ENCODE peak calls at places on chromosomes 13 and 19, in ten cellular contexts. One of them, this sample, is unnamed. For H3K4me1, the result is how much of the 10 kb centered on the place peaks cover.

GRCh38 chr13:35826626-35827254 is 304.4 kb downstream of the DCLK1 start:
- DNase-seq in spleen: no peak
- DNase-seq in GM23338: peak
- DNase-seq in stomach: no peak
- DNase-seq in HepG2: no peak
- DNase-seq in suprapubic skin: no peak
- DNase-seq in K562: peak
- DNase-seq in HCT116: peak
- DNase-seq in transverse colon: no peak
- DNase-seq in sigmoid colon: no peak
- DNase-seq in this sample: no peak

GRCh38 chr19:39982883-39983282 is 11.9 kb downstream of the PSMC4 start:
- DNase-seq in stomach: no peak
- DNase-seq in suprapubic skin: no peak
- DNase-seq in HCT116: no peak
- DNase-seq in GM23338: no peak
- DNase-seq in transverse colon: no peak
- DNase-seq in sigmoid colon: no peak
- DNase-seq in K562: no peak
- DNase-seq in HepG2: no peak
- DNase-seq in spleen: no peak
- DNase-seq in this sample: no peak

GRCh38 chr19:29171525-29171924 is 41.4 kb downstream of the UQCRFS1 start:
- DNase-seq in spleen: no peak
- DNase-seq in HCT116: no peak
- DNase-seq in suprapubic skin: no peak
- DNase-seq in stomach: no peak
- DNase-seq in GM23338: no peak
- DNase-seq in HepG2: no peak
- DNase-seq in K562: no peak
- DNase-seq in sigmoid colon: no peak
- DNase-seq in transverse colon: no peak
- DNase-seq in this sample: no peak

GRCh38 chr13:55483626-55484158 is 1657.0 kb upstream of the PRR20A start:
- DNase-seq in spleen: no peak
- DNase-seq in HCT116: no peak
- DNase-seq in transverse colon: no peak
- DNase-seq in suprapubic skin: no peak
- DNase-seq in HepG2: no peak
- DNase-seq in K562: no peak
- DNase-seq in sigmoid colon: no peak
- DNase-seq in stomach: no peak
- DNase-seq in GM23338: no peak
- DNase-seq in this sample: no peak

GRCh38 chr19:15330801-15331418 is 1.4 kb downstream of the BRD4 start:
- DNase-seq in transverse colon: peak
- DNase-seq in HCT116: no peak
- DNase-seq in spleen: no peak
- DNase-seq in HepG2: no peak
- DNase-seq in GM23338: peak
- DNase-seq in stomach: no peak
- DNase-seq in sigmoid colon: no peak
- DNase-seq in K562: peak
- DNase-seq in suprapubic skin: no peak
- DNase-seq in this sample: no peak

GRCh38 chr19:35344511-35345031 is 3.1 kb upstream of the FFAR1 start:
- DNase-seq in sigmoid colon: peak
- DNase-seq in HepG2: no peak
- DNase-seq in transverse colon: no peak
- DNase-seq in spleen: peak
- DNase-seq in HCT116: no peak
- DNase-seq in GM23338: no peak
- DNase-seq in suprapubic skin: peak
- DNase-seq in stomach: no peak
- DNase-seq in K562: no peak
- DNase-seq in this sample: peak

GRCh38 chr13:103140001-103140671 is 73.9 kb upstream of the SLC10A2 start:
- DNase-seq in HCT116: peak
- DNase-seq in spleen: no peak
- DNase-seq in sigmoid colon: no peak
- DNase-seq in suprapubic skin: no peak
- DNase-seq in GM23338: peak
- DNase-seq in HepG2: peak
- DNase-seq in stomach: no peak
- DNase-seq in K562: peak
- DNase-seq in transverse colon: no peak
- DNase-seq in this sample: no peak

GRCh38 chr19:44807652-44808462 is 1.0 kb upstream of the BCAM start:
- DNase-seq in stomach: peak
- DNase-seq in sigmoid colon: no peak
- DNase-seq in suprapubic skin: no peak
- DNase-seq in HepG2: peak
- DNase-seq in transverse colon: peak
- DNase-seq in spleen: no peak
- DNase-seq in GM23338: peak
- DNase-seq in HCT116: peak
- DNase-seq in K562: peak
- DNase-seq in this sample: no peak

GRCh38 chr13:101594936-101595335 is 142.5 kb downstream of the ITGBL1 start:
- DNase-seq in sigmoid colon: no peak
- DNase-seq in HCT116: no peak
- DNase-seq in stomach: no peak
- DNase-seq in K562: no peak
- DNase-seq in spleen: no peak
- DNase-seq in GM23338: no peak
- DNase-seq in suprapubic skin: no peak
- DNase-seq in HepG2: no peak
- DNase-seq in transverse colon: no peak
- DNase-seq in this sample: no peak

GRCh38 chr13:33276581-33276980 is 9.0 kb downstream of the STARD13 start:
- DNase-seq in HCT116: no peak
- DNase-seq in transverse colon: no peak
- DNase-seq in sigmoid colon: no peak
- DNase-seq in suprapubic skin: no peak
- DNase-seq in K562: no peak
- DNase-seq in GM23338: peak
- DNase-seq in spleen: no peak
- DNase-seq in HepG2: no peak
- DNase-seq in stomach: no peak
- DNase-seq in this sample: no peak

GRCh38 chr19:53538378-53539109 is 599 bp downstream of the ZNF331 start:
- DNase-seq in sigmoid colon: no peak
- DNase-seq in suprapubic skin: no peak
- DNase-seq in K562: no peak
- DNase-seq in transverse colon: no peak
- DNase-seq in HepG2: no peak
- DNase-seq in spleen: no peak
- DNase-seq in stomach: no peak
- DNase-seq in GM23338: peak
- DNase-seq in HCT116: no peak
- DNase-seq in this sample: no peak
- H3K27ac ChIP-seq in sigmoid colon: peak
- H3K27ac ChIP-seq in suprapubic skin: peak
- H3K27ac ChIP-seq in K562: no peak
- H3K27ac ChIP-seq in transverse colon: peak
- H3K27ac ChIP-seq in HepG2: peak
- H3K27ac ChIP-seq in spleen: peak
- H3K27ac ChIP-seq in stomach: peak
- H3K27ac ChIP-seq in GM23338: no peak
- H3K27ac ChIP-seq in HCT116: no peak
- H3K27ac ChIP-seq in this sample: peak

DNA sequence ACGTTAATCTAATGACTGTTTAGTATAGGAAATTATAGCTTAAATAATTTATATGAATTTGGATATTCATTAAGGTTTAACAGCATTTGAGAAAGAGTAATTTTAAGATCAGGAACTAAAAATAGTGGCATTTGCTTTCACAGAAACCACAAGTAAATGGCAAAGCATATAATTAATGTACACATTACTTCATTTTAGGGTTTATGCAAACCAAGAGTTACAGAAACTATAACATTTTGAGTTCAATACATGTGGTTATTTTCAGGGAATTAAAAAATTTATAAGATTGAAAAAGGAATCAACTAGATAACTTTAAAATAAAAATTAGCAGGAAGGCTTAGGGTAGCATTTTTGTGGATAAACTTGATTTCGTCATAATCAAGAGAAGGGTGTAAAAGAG is 151.7 kb upstream of the MIR17HG start:
- DNase-seq in HepG2: no peak
- DNase-seq in sigmoid colon: no peak
- DNase-seq in HCT116: no peak
- DNase-seq in K562: no peak
- DNase-seq in spleen: no peak
- DNase-seq in suprapubic skin: no peak
- DNase-seq in transverse colon: no peak
- DNase-seq in stomach: no peak
- DNase-seq in GM23338: no peak
- DNase-seq in this sample: no peak
- TF ChIP-seq POLR2AphosphoS5 in HepG2: no peak
- TF ChIP-seq POLR2AphosphoS5 in sigmoid colon: no peak
- TF ChIP-seq POLR2AphosphoS5 in HCT116: no peak
- TF ChIP-seq POLR2AphosphoS5 in K562: no peak
- TF ChIP-seq POLR2AphosphoS5 in spleen: no peak
- TF ChIP-seq POLR2AphosphoS5 in suprapubic skin: no peak
- TF ChIP-seq POLR2AphosphoS5 in transverse colon: no peak
- TF ChIP-seq POLR2AphosphoS5 in stomach: no peak
- TF ChIP-seq POLR2AphosphoS5 in GM23338: no peak
- TF ChIP-seq POLR2AphosphoS5 in this sample: no peak

GRCh38 chr13:41550239-41550638 is 92.9 kb downstream of the RGCC start:
- DNase-seq in K562: no peak
- DNase-seq in spleen: no peak
- DNase-seq in suprapubic skin: no peak
- DNase-seq in GM23338: no peak
- DNase-seq in HepG2: no peak
- DNase-seq in transverse colon: no peak
- DNase-seq in stomach: no peak
- DNase-seq in sigmoid colon: peak
- DNase-seq in HCT116: no peak
- DNase-seq in this sample: peak

GRCh38 chr13:41549491-41549890 is 92.1 kb downstream of the RGCC start:
- DNase-seq in GM23338: no peak
- DNase-seq in K562: no peak
- DNase-seq in stomach: no peak
- DNase-seq in HCT116: no peak
- DNase-seq in spleen: no peak
- DNase-seq in suprapubic skin: no peak
- DNase-seq in transverse colon: no peak
- DNase-seq in HepG2: no peak
- DNase-seq in sigmoid colon: no peak
- DNase-seq in this sample: no peak

GRCh38 chr13:41554180-41554579 is 96.8 kb downstream of the RGCC start:
- DNase-seq in spleen: no peak
- DNase-seq in sigmoid colon: no peak
- DNase-seq in HepG2: no peak
- DNase-seq in K562: no peak
- DNase-seq in suprapubic skin: no peak
- DNase-seq in stomach: no peak
- DNase-seq in GM23338: no peak
- DNase-seq in transverse colon: no peak
- DNase-seq in HCT116: no peak
- DNase-seq in this sample: no peak

GRCh38 chr13:41554626-41555386 is 97.5 kb downstream of the RGCC start:
- DNase-seq in stomach: no peak
- DNase-seq in transverse colon: no peak
- DNase-seq in HCT116: no peak
- DNase-seq in K562: no peak
- DNase-seq in HepG2: no peak
- DNase-seq in GM23338: no peak
- DNase-seq in suprapubic skin: no peak
- DNase-seq in sigmoid colon: no peak
- DNase-seq in spleen: peak
- DNase-seq in this sample: no peak

DNA sequence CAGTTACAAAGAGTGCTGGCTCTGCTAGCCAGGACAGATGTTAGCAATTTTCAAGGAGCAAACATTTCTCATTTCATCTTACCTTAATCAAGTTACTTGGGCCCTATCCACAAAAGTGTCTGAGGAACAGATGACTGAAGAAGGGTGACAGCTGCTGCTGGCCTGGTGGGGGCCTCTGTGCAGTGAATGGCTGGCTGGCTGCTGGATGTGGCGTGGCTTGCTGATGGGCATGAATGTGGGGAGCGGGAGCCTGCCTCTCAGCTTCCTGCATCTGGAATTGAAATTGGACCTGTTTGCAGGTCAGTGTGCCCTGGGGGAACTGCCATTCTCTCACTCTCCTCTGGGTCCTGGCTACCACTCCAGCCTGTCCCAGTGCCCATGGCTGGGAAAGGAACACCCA is 94.7 kb downstream of the RGCC start:
- DNase-seq in sigmoid colon: no peak
- DNase-seq in suprapubic skin: no peak
- DNase-seq in HCT116: no peak
- DNase-seq in spleen: no peak
- DNase-seq in GM23338: no peak
- DNase-seq in transverse colon: no peak
- DNase-seq in K562: no peak
- DNase-seq in stomach: no peak
- DNase-seq in HepG2: no peak
- DNase-seq in this sample: no peak
- H3K4me1 ChIP-seq in sigmoid colon: under half
- H3K4me1 ChIP-seq in suprapubic skin: under half
- H3K4me1 ChIP-seq in HCT116: under half
- H3K4me1 ChIP-seq in spleen: under half
- H3K4me1 ChIP-seq in GM23338: under half
- H3K4me1 ChIP-seq in transverse colon: under half
- H3K4me1 ChIP-seq in K562: under half
- H3K4me1 ChIP-seq in stomach: under half
- H3K4me1 ChIP-seq in HepG2: under half
- H3K4me1 ChIP-seq in this sample: under half

DNA sequence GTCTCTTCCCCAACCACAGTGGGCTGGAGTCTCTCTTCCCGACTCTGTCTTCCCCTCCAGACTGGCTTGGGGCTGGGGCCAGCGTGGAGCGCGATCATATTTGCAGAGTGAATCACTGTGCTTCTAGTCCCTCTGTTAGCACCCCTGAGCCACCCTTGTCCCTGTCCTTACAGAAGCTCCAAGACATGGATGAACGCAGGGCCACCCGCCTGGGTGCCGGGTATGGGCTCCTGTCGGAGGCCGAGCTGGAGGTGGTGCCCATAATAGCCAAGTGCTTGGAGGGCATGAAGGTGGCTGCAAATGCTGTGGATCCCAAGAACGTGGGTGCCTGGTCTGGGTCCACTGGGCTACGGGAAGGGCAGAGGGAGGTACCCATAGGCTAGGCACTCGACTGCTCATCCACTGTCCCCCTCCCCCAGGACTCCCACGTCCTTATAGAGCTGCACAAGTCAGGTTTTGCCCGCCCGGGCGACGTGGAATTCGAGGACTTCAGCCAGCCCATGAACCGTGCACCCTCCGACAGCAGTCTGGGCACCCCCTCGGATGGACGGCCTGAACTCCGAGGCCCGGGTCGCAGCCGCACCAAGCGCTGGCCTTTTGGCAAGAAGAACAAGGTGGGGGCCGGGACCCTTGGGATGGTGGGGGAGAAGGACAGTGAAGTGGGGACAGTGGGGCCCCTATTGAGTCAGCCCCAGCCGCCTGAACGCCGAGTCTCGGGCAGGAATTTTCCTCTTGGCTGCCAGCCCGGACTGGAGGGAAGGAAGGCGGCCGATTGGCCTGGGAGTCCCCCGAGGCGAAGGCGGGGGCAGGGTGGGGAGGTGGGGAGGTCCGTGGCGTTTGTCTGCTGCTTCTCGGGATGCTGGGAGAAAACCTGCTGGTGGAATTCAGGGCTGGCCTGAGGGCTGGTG is 5.2 kb downstream of the TRIP10 start:
- DNase-seq in K562: no peak
- DNase-seq in suprapubic skin: peak
- DNase-seq in GM23338: no peak
- DNase-seq in stomach: peak
- DNase-seq in sigmoid colon: peak
- DNase-seq in spleen: no peak
- DNase-seq in transverse colon: peak
- DNase-seq in HCT116: no peak
- DNase-seq in HepG2: no peak
- DNase-seq in this sample: peak
- H3K27ac ChIP-seq in K562: no peak
- H3K27ac ChIP-seq in suprapubic skin: peak
- H3K27ac ChIP-seq in GM23338: peak
- H3K27ac ChIP-seq in stomach: peak
- H3K27ac ChIP-seq in sigmoid colon: peak
- H3K27ac ChIP-seq in spleen: no peak
- H3K27ac ChIP-seq in transverse colon: peak
- H3K27ac ChIP-seq in HCT116: peak
- H3K27ac ChIP-seq in HepG2: peak
- H3K27ac ChIP-seq in this sample: peak

This sample was measured in upper lobe of left lung.